ENCODE peak calls at places on chromosomes 2 and 18, in ten cellular contexts. J, Y, T, O, U, N, C, Q, F and H are unnamed samples.

GRCh38 chr2:50181212-50181611 is 850.7 kb downstream of the NRXN1 start:
- DNase-seq in C (no peak), N (no peak), J (peak; percentile 1), T (peak; percentile 44), O (no peak), U (no peak), F (no peak), Q (no peak), Y (no peak), H (no peak)

GRCh38 chr18:22387364-22387763 is 30.4 kb downstream of the CTAGE1 start:
- DNase-seq in T (no peak), C (no peak), F (no peak), O (no peak), U (no peak), N (no peak), J (no peak), Q (no peak), Y (no peak), H (no peak)

GRCh38 chr18:22347624-22348511 is 69.8 kb downstream of the CTAGE1 start:
- DNase-seq in N (peak; percentile 16), T (peak; percentile 53), C (peak; percentile 61), F (peak; percentile 63), Q (peak; percentile 38), O (peak; percentile 49), U (no peak), Y (no peak), J (peak; percentile 57), H (peak; percentile 44)

GRCh38 chr18:48328473-48329205 is 80.5 kb downstream of the ZBTB7C start:
- DNase-seq in N (peak; percentile 46), T (no peak), U (no peak), J (peak; percentile 65), F (no peak), O (no peak), C (peak; percentile 23), Y (no peak), Q (peak; percentile 76), H (no peak)

GRCh38 chr2:33064349-33064801 is 117.6 kb downstream of the LTBP1 start:
- DNase-seq in Y (no peak), F (peak; percentile 84), Q (no peak), U (no peak), T (no peak), J (no peak), N (no peak), O (no peak), C (no peak), H (no peak)

GRCh38 chr2:29295843-29296242 is 180.6 kb downstream of the CLIP4 start:
- DNase-seq in J (peak; percentile 55), Y (peak; percentile 54), O (peak; percentile 11), T (peak; percentile 53), Q (no peak), F (no peak), U (no peak), N (peak; percentile 26), C (no peak), H (no peak)

GRCh38 chr2:1731512-1731962 is 12.8 kb downstream of the PXDN start:
- DNase-seq in J (peak; percentile 88), C (peak; percentile 83), U (no peak), Y (peak; percentile 44), O (no peak), N (peak; percentile 86), F (no peak), Q (peak; percentile 74), T (no peak), H (peak; percentile 29)

GRCh38 chr2:122663737-122664136 is 908.3 kb downstream of the TSN start:
- DNase-seq in Q (no peak), J (no peak), U (no peak), N (no peak), Y (peak; percentile 19), T (no peak), O (no peak), C (no peak), F (no peak), H (no peak)

GRCh38 chr2:198376677-198377076 is 572.3 kb downstream of the PLCL1 start:
- DNase-seq in N (peak; percentile 2), T (no peak), O (no peak), U (no peak), F (no peak), C (no peak), Y (no peak), J (peak; percentile 19), Q (no peak), H (no peak)

GRCh38 chr2:28390857-28391563 is 1.6 kb upstream of the FOSL2 start:
- DNase-seq in T (peak; percentile 65), O (peak; percentile 90), U (peak; percentile 81), N (no peak), C (peak; percentile 95), F (peak; percentile 89), Q (no peak), Y (peak; percentile 84), J (peak; percentile 88), H (peak; percentile 81)

GRCh38 chr2:219576505-219577388 is 4.6 kb downstream of the INHA start:
- DNase-seq in U (no peak), J (peak; percentile 41), N (peak; percentile 13), Q (no peak), Y (no peak), T (peak; percentile 84), C (no peak), O (no peak), F (no peak), H (no peak)

GRCh38 chr2:24856791-24857211 is 63.2 kb downstream of the ADCY3 start:
- DNase-seq in J (peak; percentile 21), C (no peak), Y (no peak), F (no peak), Q (no peak), N (no peak), U (no peak), T (no peak), O (no peak), H (no peak)

GRCh38 chr2:9310390-9310789 is 103.8 kb downstream of the ASAP2 start:
- DNase-seq in U (peak; percentile 64), N (peak; percentile 82), J (peak; percentile 96), Q (peak; percentile 83), O (peak; percentile 80), F (peak; percentile 71), T (no peak), Y (peak; percentile 49), C (no peak), H (peak; percentile 65)

DNA sequence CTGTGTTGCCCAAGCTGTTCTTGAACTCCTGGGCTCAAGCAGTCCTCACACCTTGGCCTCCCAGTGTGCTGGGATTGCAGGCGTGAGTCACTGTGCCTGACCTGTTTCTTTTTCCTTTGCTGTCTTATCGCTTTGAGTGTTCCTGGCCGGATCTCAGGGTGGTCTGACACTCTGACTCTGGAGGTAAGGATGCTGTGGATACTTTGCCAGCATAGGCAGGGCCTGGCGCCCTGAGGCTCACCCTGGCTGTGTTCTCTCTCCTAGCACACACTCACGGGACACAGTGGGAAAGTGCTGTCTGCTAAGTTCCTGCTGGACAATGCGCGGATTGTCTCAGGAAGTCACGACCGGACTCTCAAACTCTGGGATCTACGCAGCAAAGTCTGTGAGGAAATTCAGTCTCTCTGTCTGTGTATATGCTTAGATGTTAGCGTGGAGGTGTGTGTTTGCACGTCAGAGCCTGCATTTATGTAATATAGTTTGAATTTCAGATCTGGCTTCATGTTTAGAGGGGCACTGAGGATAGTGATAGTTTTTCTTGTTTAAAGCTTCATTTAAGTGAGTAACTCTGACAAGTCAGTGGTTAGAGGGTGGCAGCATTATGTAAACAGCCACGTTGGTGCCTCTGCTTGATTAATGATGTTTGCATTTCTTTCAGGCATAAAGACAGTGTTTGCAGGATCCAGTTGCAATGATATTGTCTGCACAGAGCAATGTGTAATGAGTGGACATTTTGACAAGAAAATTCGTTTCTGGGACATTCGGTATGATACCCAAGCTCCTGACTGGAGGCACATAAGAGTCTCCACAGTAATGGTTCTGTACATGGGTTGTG is 17.8 kb upstream of the SAG start:
- DNase-seq in J (no peak), O (no peak), Y (no peak), C (no peak), U (no peak), T (no peak), N (no peak), Q (no peak), F (no peak), H (no peak)
- H3K36me3 ChIP-seq in J (peaks cover 45% of the 10 kb centered on the region), O (peaks cover 46% of the 10 kb centered on the region), Y (peaks cover 39% of the 10 kb centered on the region), C (peaks cover 98% of the 10 kb centered on the region), U (peaks cover 99% of the 10 kb centered on the region), T (peaks cover 49% of the 10 kb centered on the region), N (peaks cover 61% of the 10 kb centered on the region), Q (peaks cover 23% of the 10 kb centered on the region), F (peaks cover 22% of the 10 kb centered on the region), H (no peaks in the 10 kb centered on the region)

GRCh38 chr2:237720444-237720843 is 78.1 kb upstream of the RBM44 start:
- DNase-seq in Q (no peak), Y (no peak), F (no peak), U (no peak), N (no peak), C (no peak), J (no peak), T (no peak), O (no peak), H (peak; percentile 6)
- H3K4me1 ChIP-seq in Q (peaks cover 6% of the 10 kb centered on the region), Y (peaks cover 57% of the 10 kb centered on the region), F (peaks cover 15% of the 10 kb centered on the region), U (no peaks in the 10 kb centered on the region), N (peaks cover 22% of the 10 kb centered on the region), C (peaks cover 28% of the 10 kb centered on the region), J (peaks cover 39% of the 10 kb centered on the region), T (peaks cover 21% of the 10 kb centered on the region), O (peaks cover 7% of the 10 kb centered on the region), H (peaks cover 12% of the 10 kb centered on the region)

DNA sequence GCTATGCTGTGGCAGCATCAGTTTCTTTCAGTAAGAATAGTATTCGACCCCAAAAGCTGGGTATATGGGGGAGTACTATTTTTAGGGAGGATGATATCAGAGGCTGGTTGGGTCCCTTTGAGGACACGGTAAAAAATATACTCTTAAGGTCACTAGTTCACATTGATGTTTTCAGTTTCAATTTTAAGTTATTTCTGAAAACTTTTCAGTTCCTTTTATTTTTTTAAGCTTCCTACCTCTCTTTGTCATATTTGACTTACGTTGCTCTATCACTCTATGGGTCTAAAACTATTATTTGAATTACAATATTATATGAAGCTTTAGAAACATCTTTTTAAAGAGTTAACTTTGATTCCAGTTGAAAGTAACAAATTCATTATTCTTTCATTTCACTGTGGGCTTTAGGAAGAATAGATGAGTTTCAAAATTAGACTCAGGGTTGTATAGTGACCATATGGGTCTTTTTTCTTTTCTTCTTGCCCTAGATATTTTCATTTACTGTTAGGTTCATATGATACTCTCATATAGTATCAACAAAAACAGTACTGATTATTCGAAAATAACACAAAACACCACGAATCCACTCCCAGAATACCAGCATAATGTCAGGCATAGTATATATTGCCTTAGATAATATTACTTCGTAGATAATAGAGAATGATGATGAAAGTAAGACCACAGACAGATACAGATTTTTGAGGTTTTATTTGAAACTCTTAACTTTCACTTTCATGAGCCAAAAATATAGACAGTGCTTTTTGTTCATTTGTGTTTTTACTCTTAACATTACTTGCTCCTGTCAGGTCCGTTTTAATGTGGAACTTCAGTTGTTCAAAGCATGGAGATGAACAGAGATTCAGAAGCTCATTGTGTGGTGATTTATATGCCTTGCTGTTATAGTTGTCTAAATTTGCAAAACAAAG is 9.8 kb downstream of the RMDN2 start:
- DNase-seq in U (no peak), C (no peak), Q (no peak), F (no peak), N (no peak), O (no peak), T (no peak), J (no peak), Y (no peak), H (no peak)
- H3K4me3 ChIP-seq in U (no peak overlapping the region), C (peak overlapping the region; percentile 1), Q (peak overlapping the region; percentile 27), F (no peak overlapping the region), N (no peak overlapping the region), O (no peak overlapping the region), T (no peak overlapping the region), J (no peak overlapping the region), Y (no peak overlapping the region), H (no peak overlapping the region)

DNA sequence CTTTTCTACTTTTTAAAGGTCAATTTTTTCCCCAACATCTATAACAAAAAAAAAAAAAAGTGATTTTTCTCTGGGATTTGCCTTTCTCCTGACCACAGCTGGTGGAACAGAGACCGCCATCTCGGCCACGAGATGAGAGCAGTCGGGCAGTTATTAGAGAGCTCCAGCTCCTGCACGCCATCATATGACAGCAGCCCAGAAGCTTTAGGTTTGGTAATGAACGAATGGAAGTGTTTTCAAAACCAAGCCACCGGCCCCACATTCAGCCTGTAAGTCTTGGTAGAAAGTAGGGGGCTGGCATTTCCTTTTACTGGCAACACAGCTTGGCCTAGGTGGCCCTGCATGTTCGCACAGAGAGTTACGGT is 94.9 kb upstream of the FZD7 start:
- DNase-seq in O (no peak), J (no peak), U (no peak), T (no peak), C (no peak), N (no peak), Y (no peak), F (no peak), Q (no peak), H (no peak)
- H3K36me3 ChIP-seq in O (no peaks in the 10 kb centered on the region), J (no peaks in the 10 kb centered on the region), U (no peaks in the 10 kb centered on the region), T (no peaks in the 10 kb centered on the region), C (no peaks in the 10 kb centered on the region), N (no peaks in the 10 kb centered on the region), Y (no peaks in the 10 kb centered on the region), F (no peaks in the 10 kb centered on the region), Q (no peaks in the 10 kb centered on the region), H (no peaks in the 10 kb centered on the region)